ENCODE peak calls at places on chromosome 11, in five cellular contexts. One of them, this sample, is unnamed.

GRCh38 chr11:128455766-128456165 is 131.6 kb downstream of the ETS1 start:
- DNase-seq in hepatocyte: peak
- DNase-seq in iris pigment epithelial cell: no peak
- DNase-seq in lower leg skin: no peak
- DNase-seq in cardiac muscle cell: peak
- DNase-seq in this sample: peak

GRCh38 chr11:1344056-1344635 is 34.7 kb upstream of the TOLLIP start:
- DNase-seq in iris pigment epithelial cell: no peak
- DNase-seq in hepatocyte: no peak
- DNase-seq in lower leg skin: peak
- DNase-seq in cardiac muscle cell: no peak
- DNase-seq in this sample: peak

GRCh38 chr11:100888836-100889235 is 201.7 kb downstream of the ARHGAP42 start:
- DNase-seq in lower leg skin: no peak
- DNase-seq in hepatocyte: no peak
- DNase-seq in cardiac muscle cell: no peak
- DNase-seq in iris pigment epithelial cell: peak
- DNase-seq in this sample: no peak

GRCh38 chr11:13286247-13286821 is 8.7 kb downstream of the BMAL1 start:
- DNase-seq in iris pigment epithelial cell: no peak
- DNase-seq in lower leg skin: no peak
- DNase-seq in cardiac muscle cell: no peak
- DNase-seq in hepatocyte: no peak
- DNase-seq in this sample: no peak

GRCh38 chr11:12024314-12024926 is 16.0 kb upstream of the DKK3 start:
- DNase-seq in hepatocyte: no peak
- DNase-seq in lower leg skin: no peak
- DNase-seq in cardiac muscle cell: no peak
- DNase-seq in iris pigment epithelial cell: no peak
- DNase-seq in this sample: no peak

GRCh38 chr11:75270896-75271415 is 30.4 kb downstream of the TPBGL start:
- DNase-seq in lower leg skin: peak
- DNase-seq in iris pigment epithelial cell: peak
- DNase-seq in cardiac muscle cell: no peak
- DNase-seq in hepatocyte: no peak
- DNase-seq in this sample: no peak

GRCh38 chr11:131850507-131850906 is 480.1 kb downstream of the NTM start:
- DNase-seq in lower leg skin: no peak
- DNase-seq in iris pigment epithelial cell: no peak
- DNase-seq in cardiac muscle cell: no peak
- DNase-seq in hepatocyte: no peak
- DNase-seq in this sample: no peak

GRCh38 chr11:12802418-12803085 is 128.3 kb downstream of the TEAD1 start:
- DNase-seq in lower leg skin: no peak
- DNase-seq in iris pigment epithelial cell: peak
- DNase-seq in hepatocyte: peak
- DNase-seq in cardiac muscle cell: no peak
- DNase-seq in this sample: peak

GRCh38 chr11:73266644-73267015 is 5.5 kb upstream of the P2RY6 start:
- DNase-seq in iris pigment epithelial cell: no peak
- DNase-seq in lower leg skin: peak
- DNase-seq in cardiac muscle cell: no peak
- DNase-seq in hepatocyte: no peak
- DNase-seq in this sample: peak

GRCh38 chr11:2280208-2280607 is 9.8 kb upstream of the ASCL2 start:
- DNase-seq in cardiac muscle cell: no peak
- DNase-seq in iris pigment epithelial cell: no peak
- DNase-seq in lower leg skin: no peak
- DNase-seq in hepatocyte: no peak
- DNase-seq in this sample: no peak

GRCh38 chr11:18599739-18600230 is at the start of gene MISFA:
- DNase-seq in lower leg skin: no peak
- DNase-seq in cardiac muscle cell: no peak
- DNase-seq in hepatocyte: no peak
- DNase-seq in iris pigment epithelial cell: peak
- DNase-seq in this sample: no peak

GRCh38 chr11:106585061-106585460 is 433.2 kb downstream of the GUCY1A2 start:
- DNase-seq in cardiac muscle cell: no peak
- DNase-seq in lower leg skin: no peak
- DNase-seq in hepatocyte: peak
- DNase-seq in iris pigment epithelial cell: peak
- DNase-seq in this sample: peak

GRCh38 chr11:94895971-94896370 is 77.4 kb downstream of the CWC15 start:
- DNase-seq in iris pigment epithelial cell: peak
- DNase-seq in cardiac muscle cell: no peak
- DNase-seq in hepatocyte: no peak
- DNase-seq in lower leg skin: no peak
- DNase-seq in this sample: no peak

GRCh38 chr11:114209904-114210303 is 86.3 kb upstream of the NNMT start:
- DNase-seq in lower leg skin: no peak
- DNase-seq in hepatocyte: peak
- DNase-seq in cardiac muscle cell: no peak
- DNase-seq in iris pigment epithelial cell: no peak
- DNase-seq in this sample: no peak

GRCh38 chr11:9535189-9535781 is 38.2 kb upstream of the WEE1 start:
- DNase-seq in hepatocyte: peak
- DNase-seq in cardiac muscle cell: peak
- DNase-seq in lower leg skin: peak
- DNase-seq in iris pigment epithelial cell: peak
- DNase-seq in this sample: peak

GRCh38 chr11:11349051-11349450 is 4.0 kb downstream of the CSNK2A3 start:
- DNase-seq in lower leg skin: no peak
- DNase-seq in hepatocyte: no peak
- DNase-seq in iris pigment epithelial cell: no peak
- DNase-seq in cardiac muscle cell: no peak
- DNase-seq in this sample: no peak

GRCh38 chr11:123318623-123319022 is 111.4 kb upstream of the GRAMD1B start:
- DNase-seq in hepatocyte: no peak
- DNase-seq in iris pigment epithelial cell: no peak
- DNase-seq in cardiac muscle cell: no peak
- DNase-seq in lower leg skin: no peak
- DNase-seq in this sample: no peak

GRCh38 chr11:16924826-16925494 is 89.3 kb downstream of the PLEKHA7 start:
- DNase-seq in cardiac muscle cell: peak
- DNase-seq in lower leg skin: no peak
- DNase-seq in hepatocyte: peak
- DNase-seq in iris pigment epithelial cell: peak
- DNase-seq in this sample: peak

GRCh38 chr11:58912124-58912523 is 27.2 kb upstream of the GLYATL1 start:
- DNase-seq in iris pigment epithelial cell: peak
- DNase-seq in cardiac muscle cell: no peak
- DNase-seq in hepatocyte: no peak
- DNase-seq in lower leg skin: no peak
- DNase-seq in this sample: no peak

GRCh38 chr11:6611092-6612007 is 666 bp downstream of the TAF10 start:
- DNase-seq in hepatocyte: no peak
- DNase-seq in iris pigment epithelial cell: peak
- DNase-seq in lower leg skin: peak
- DNase-seq in cardiac muscle cell: no peak
- DNase-seq in this sample: peak

GRCh38 chr11:45580399-45580798 is 85.0 kb downstream of the CHST1 start:
- DNase-seq in cardiac muscle cell: peak
- DNase-seq in lower leg skin: no peak
- DNase-seq in hepatocyte: peak
- DNase-seq in iris pigment epithelial cell: peak
- DNase-seq in this sample: peak

GRCh38 chr11:8641332-8641731 is 41.1 kb downstream of the TRIM66 start:
- DNase-seq in iris pigment epithelial cell: no peak
- DNase-seq in hepatocyte: no peak
- DNase-seq in lower leg skin: no peak
- DNase-seq in cardiac muscle cell: no peak
- DNase-seq in this sample: no peak

GRCh38 chr11:14764899-14765527 is 121.4 kb downstream of the PDE3B start:
- DNase-seq in lower leg skin: no peak
- DNase-seq in cardiac muscle cell: no peak
- DNase-seq in hepatocyte: no peak
- DNase-seq in iris pigment epithelial cell: peak
- DNase-seq in this sample: no peak

GRCh38 chr11:134466035-134466908 is 54.2 kb upstream of the B3GAT1 start:
- DNase-seq in hepatocyte: no peak
- DNase-seq in lower leg skin: no peak
- DNase-seq in cardiac muscle cell: no peak
- DNase-seq in iris pigment epithelial cell: no peak
- DNase-seq in this sample: peak

GRCh38 chr11:109644158-109644557 is 222.2 kb downstream of the C11orf87 start:
- DNase-seq in hepatocyte: peak
- DNase-seq in lower leg skin: no peak
- DNase-seq in iris pigment epithelial cell: no peak
- DNase-seq in cardiac muscle cell: peak
- DNase-seq in this sample: peak

This sample was measured in islet precursor cell.